ENCODE peak calls at places on chromosomes 11 and 22, in six cellular contexts. One of them, this sample, is unnamed. For H3K4me1, the result is how much of the 10 kb centered on the place peaks cover.

GRCh38 chr22:35205141-35205775 is 52.0 kb upstream of the HMGXB4 start:
- DNase-seq in CD8-positive, alpha-beta memory T cell: no peak
- DNase-seq in psoas muscle: no peak
- DNase-seq in fibroblast of lung: no peak
- DNase-seq in PC-3: no peak
- DNase-seq in neural progenitor cell: peak
- DNase-seq in this sample: no peak

GRCh38 chr11:3021125-3021524 is 29.0 kb upstream of the NAP1L4 start:
- DNase-seq in CD8-positive, alpha-beta memory T cell: peak
- DNase-seq in psoas muscle: no peak
- DNase-seq in fibroblast of lung: peak
- DNase-seq in PC-3: peak
- DNase-seq in neural progenitor cell: peak
- DNase-seq in this sample: peak

GRCh38 chr22:26170795-26171194 is 1.5 kb downstream of the SEZ6L start:
- DNase-seq in CD8-positive, alpha-beta memory T cell: no peak
- DNase-seq in psoas muscle: no peak
- DNase-seq in fibroblast of lung: no peak
- DNase-seq in PC-3: no peak
- DNase-seq in neural progenitor cell: peak
- DNase-seq in this sample: no peak

GRCh38 chr11:105975128-105975527 is 46.9 kb downstream of the MSANTD4 start:
- DNase-seq in CD8-positive, alpha-beta memory T cell: no peak
- DNase-seq in psoas muscle: no peak
- DNase-seq in fibroblast of lung: peak
- DNase-seq in PC-3: peak
- DNase-seq in neural progenitor cell: no peak
- DNase-seq in this sample: no peak

GRCh38 chr22:38570841-38571364 is 920 bp upstream of the DMC1 start:
- DNase-seq in CD8-positive, alpha-beta memory T cell: peak
- DNase-seq in psoas muscle: peak
- DNase-seq in fibroblast of lung: peak
- DNase-seq in PC-3: peak
- DNase-seq in neural progenitor cell: peak
- DNase-seq in this sample: no peak

GRCh38 chr11:48083427-48083826 is 103.1 kb downstream of the PTPRJ start:
- DNase-seq in CD8-positive, alpha-beta memory T cell: no peak
- DNase-seq in psoas muscle: no peak
- DNase-seq in fibroblast of lung: peak
- DNase-seq in PC-3: no peak
- DNase-seq in neural progenitor cell: no peak
- DNase-seq in this sample: no peak

GRCh38 chr11:100329352-100329751 is 357.7 kb upstream of the ARHGAP42 start:
- DNase-seq in CD8-positive, alpha-beta memory T cell: no peak
- DNase-seq in psoas muscle: no peak
- DNase-seq in fibroblast of lung: no peak
- DNase-seq in PC-3: no peak
- DNase-seq in neural progenitor cell: no peak
- DNase-seq in this sample: no peak

GRCh38 chr22:45324186-45324775 is 14.5 kb downstream of the FAM118A start:
- DNase-seq in CD8-positive, alpha-beta memory T cell: no peak
- DNase-seq in psoas muscle: no peak
- DNase-seq in fibroblast of lung: no peak
- DNase-seq in PC-3: no peak
- DNase-seq in neural progenitor cell: no peak
- DNase-seq in this sample: no peak

GRCh38 chr11:71548716-71549151 is 514 bp downstream of the KRTAP5-9 start:
- DNase-seq in CD8-positive, alpha-beta memory T cell: no peak
- DNase-seq in psoas muscle: no peak
- DNase-seq in fibroblast of lung: no peak
- DNase-seq in PC-3: no peak
- DNase-seq in neural progenitor cell: peak
- DNase-seq in this sample: no peak

GRCh38 chr11:72724851-72725730 is 27.1 kb downstream of the ARAP1 start:
- DNase-seq in CD8-positive, alpha-beta memory T cell: peak
- DNase-seq in psoas muscle: peak
- DNase-seq in fibroblast of lung: peak
- DNase-seq in PC-3: peak
- DNase-seq in neural progenitor cell: peak
- DNase-seq in this sample: peak

GRCh38 chr11:15742626-15743243 is 613.6 kb downstream of the SOX6 start:
- DNase-seq in CD8-positive, alpha-beta memory T cell: no peak
- DNase-seq in psoas muscle: no peak
- DNase-seq in fibroblast of lung: peak
- DNase-seq in PC-3: no peak
- DNase-seq in neural progenitor cell: no peak
- DNase-seq in this sample: no peak

GRCh38 chr11:46288451-46288850 is 11.0 kb downstream of the CREB3L1 start:
- DNase-seq in CD8-positive, alpha-beta memory T cell: no peak
- DNase-seq in psoas muscle: no peak
- DNase-seq in fibroblast of lung: no peak
- DNase-seq in PC-3: no peak
- DNase-seq in neural progenitor cell: no peak
- DNase-seq in this sample: no peak

GRCh38 chr11:111934301-111934700 is 2.8 kb upstream of the DIXDC1 start:
- DNase-seq in CD8-positive, alpha-beta memory T cell: no peak
- DNase-seq in psoas muscle: no peak
- DNase-seq in fibroblast of lung: no peak
- DNase-seq in PC-3: no peak
- DNase-seq in neural progenitor cell: no peak
- DNase-seq in this sample: no peak

GRCh38 chr11:31815743-31816466 is 4.8 kb upstream of the PAX6 start:
- DNase-seq in CD8-positive, alpha-beta memory T cell: no peak
- DNase-seq in psoas muscle: peak
- DNase-seq in fibroblast of lung: peak
- DNase-seq in PC-3: no peak
- DNase-seq in neural progenitor cell: peak
- DNase-seq in this sample: no peak

GRCh38 chr11:109644158-109644557 is 222.2 kb downstream of the C11orf87 start:
- DNase-seq in CD8-positive, alpha-beta memory T cell: no peak
- DNase-seq in psoas muscle: no peak
- DNase-seq in fibroblast of lung: peak
- DNase-seq in PC-3: peak
- DNase-seq in neural progenitor cell: peak
- DNase-seq in this sample: no peak

GRCh38 chr22:44920183-44920582 is 89.6 kb downstream of the PHF21B start:
- DNase-seq in CD8-positive, alpha-beta memory T cell: no peak
- DNase-seq in psoas muscle: no peak
- DNase-seq in fibroblast of lung: no peak
- DNase-seq in PC-3: no peak
- DNase-seq in neural progenitor cell: no peak
- DNase-seq in this sample: no peak

GRCh38 chr11:133536198-133536597 is 3.9 kb upstream of the OPCML start:
- DNase-seq in CD8-positive, alpha-beta memory T cell: no peak
- DNase-seq in psoas muscle: no peak
- DNase-seq in fibroblast of lung: no peak
- DNase-seq in PC-3: no peak
- DNase-seq in neural progenitor cell: no peak
- DNase-seq in this sample: no peak

GRCh38 chr22:20975541-20976290 is 6.4 kb upstream of the LZTR1 start:
- DNase-seq in CD8-positive, alpha-beta memory T cell: no peak
- DNase-seq in psoas muscle: no peak
- DNase-seq in fibroblast of lung: no peak
- DNase-seq in PC-3: no peak
- DNase-seq in neural progenitor cell: no peak
- DNase-seq in this sample: no peak

GRCh38 chr11:130070109-130070828 is 575 bp downstream of the APLP2 start:
- DNase-seq in CD8-positive, alpha-beta memory T cell: peak
- DNase-seq in psoas muscle: peak
- DNase-seq in fibroblast of lung: peak
- DNase-seq in PC-3: peak
- DNase-seq in neural progenitor cell: peak
- DNase-seq in this sample: peak

GRCh38 chr11:64372021-64372420 is 13.1 kb downstream of the RPS6KA4 start:
- DNase-seq in CD8-positive, alpha-beta memory T cell: no peak
- DNase-seq in psoas muscle: peak
- DNase-seq in fibroblast of lung: no peak
- DNase-seq in PC-3: no peak
- DNase-seq in neural progenitor cell: no peak
- DNase-seq in this sample: no peak

DNA sequence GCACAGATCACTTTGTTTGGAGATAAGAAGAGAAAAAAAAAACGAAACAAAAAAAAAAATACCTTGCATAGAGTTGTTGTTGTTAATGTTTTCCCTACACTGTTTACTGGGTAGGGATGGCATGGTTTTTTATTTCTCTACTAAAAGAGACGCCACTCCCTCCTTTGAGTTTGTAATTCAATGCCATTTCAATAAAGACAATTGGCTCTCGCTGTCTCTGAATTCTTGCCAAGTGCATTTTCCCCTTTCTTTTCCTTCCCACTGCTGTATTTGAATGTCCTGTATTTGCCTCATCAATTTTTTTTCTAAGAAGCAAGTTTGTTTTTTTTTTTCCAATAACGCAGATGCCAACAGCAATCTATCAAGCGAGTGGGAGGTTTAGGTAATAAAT is 213.8 kb upstream of the UBASH3B start:
- DNase-seq in CD8-positive, alpha-beta memory T cell: no peak
- DNase-seq in psoas muscle: no peak
- DNase-seq in fibroblast of lung: no peak
- DNase-seq in PC-3: no peak
- DNase-seq in neural progenitor cell: no peak
- DNase-seq in this sample: no peak
- H3K4me1 ChIP-seq in CD8-positive, alpha-beta memory T cell: under half
- H3K4me1 ChIP-seq in psoas muscle: under half
- H3K4me1 ChIP-seq in fibroblast of lung: under half
- H3K4me1 ChIP-seq in PC-3: under half
- H3K4me1 ChIP-seq in neural progenitor cell: under half
- H3K4me1 ChIP-seq in this sample: under half

DNA sequence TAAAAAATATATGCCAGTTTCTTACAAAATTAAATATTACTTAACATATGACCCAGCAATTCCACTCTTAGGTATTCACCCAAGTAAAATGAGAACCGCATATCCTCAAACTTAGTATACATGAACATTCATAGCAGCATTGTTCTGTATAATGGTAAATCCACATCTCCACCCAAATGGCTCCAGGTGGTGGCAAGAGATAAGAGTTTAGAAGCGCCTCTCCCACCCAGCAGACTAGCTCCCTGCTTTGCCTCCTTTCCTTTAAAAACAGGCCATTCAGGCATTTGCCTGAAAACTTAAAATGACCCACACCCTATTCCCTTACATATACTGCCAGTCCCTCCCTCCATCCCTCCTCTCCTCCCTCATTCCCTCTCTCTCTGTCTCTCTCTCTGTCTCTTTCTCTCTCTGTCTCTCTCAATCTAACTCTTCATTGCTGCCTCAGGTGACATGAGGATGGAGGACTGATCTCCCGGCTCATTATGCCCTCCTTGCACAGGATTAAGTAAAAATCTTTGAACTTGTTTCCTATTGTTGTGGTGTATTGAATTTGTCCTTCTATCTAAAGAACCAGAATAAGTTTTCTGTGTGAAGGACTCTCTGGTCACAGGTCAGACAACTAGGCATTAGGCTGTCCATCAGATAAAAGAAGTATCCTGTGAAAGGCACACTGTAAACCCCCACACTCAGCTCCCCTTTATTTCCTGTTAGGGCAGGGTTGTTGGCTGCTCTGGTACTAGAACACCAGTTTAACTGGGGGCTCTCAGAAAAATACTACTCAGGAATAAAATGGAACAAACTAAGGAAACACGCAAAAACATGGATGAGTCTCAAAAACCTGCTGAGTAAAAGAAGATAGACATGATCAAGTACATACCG is 48.3 kb downstream of the RRP8 start:
- DNase-seq in CD8-positive, alpha-beta memory T cell: no peak
- DNase-seq in psoas muscle: no peak
- DNase-seq in fibroblast of lung: no peak
- DNase-seq in PC-3: no peak
- DNase-seq in neural progenitor cell: no peak
- DNase-seq in this sample: no peak
- H3K27ac ChIP-seq in CD8-positive, alpha-beta memory T cell: peak
- H3K27ac ChIP-seq in psoas muscle: no peak
- H3K27ac ChIP-seq in fibroblast of lung: no peak
- H3K27ac ChIP-seq in PC-3: no peak
- H3K27ac ChIP-seq in neural progenitor cell: no peak
- H3K27ac ChIP-seq in this sample: no peak

GRCh38 chr11:120209750-120210650 is 832 bp upstream of the OAF start:
- DNase-seq in CD8-positive, alpha-beta memory T cell: no peak
- DNase-seq in psoas muscle: no peak
- DNase-seq in fibroblast of lung: no peak
- DNase-seq in PC-3: no peak
- DNase-seq in neural progenitor cell: peak
- DNase-seq in this sample: no peak
- H3K4me3 ChIP-seq in CD8-positive, alpha-beta memory T cell: peak
- H3K4me3 ChIP-seq in psoas muscle: peak
- H3K4me3 ChIP-seq in fibroblast of lung: peak
- H3K4me3 ChIP-seq in PC-3: peak
- H3K4me3 ChIP-seq in neural progenitor cell: peak
- H3K4me3 ChIP-seq in this sample: peak

DNA sequence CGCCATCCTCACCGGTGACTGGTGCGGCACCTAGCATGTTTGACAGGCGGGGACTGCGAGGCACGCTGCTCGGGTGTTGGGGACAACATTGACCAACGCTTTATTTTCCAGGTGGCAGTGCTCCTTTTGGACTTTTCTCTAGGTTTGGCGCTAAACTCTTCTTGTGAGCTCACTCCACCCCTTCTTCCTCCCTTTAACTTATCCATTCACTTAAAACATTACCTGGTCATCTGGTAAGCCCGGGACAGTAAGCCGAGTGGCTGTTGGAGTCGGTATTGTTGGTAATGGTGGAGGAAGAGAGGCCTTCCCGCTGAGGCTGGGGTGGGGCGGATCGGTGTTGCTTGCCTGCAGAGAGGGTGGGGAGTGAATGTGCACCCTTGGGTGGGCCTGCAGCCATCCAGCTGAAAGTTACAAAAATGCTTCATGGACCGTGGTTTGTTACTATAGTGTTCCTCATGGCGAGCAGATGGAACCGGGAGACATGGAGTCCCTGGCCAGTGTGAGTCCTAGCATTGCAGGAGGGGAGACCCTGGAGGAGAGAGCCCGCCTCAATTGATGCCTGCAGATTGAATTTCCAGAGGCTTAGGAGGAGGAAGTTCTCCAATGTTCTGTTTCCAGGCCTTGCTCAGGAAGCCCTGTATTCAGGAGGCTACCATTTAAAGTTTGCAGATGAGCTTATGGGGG is 1.1 kb downstream of the NEAT1 start:
- DNase-seq in CD8-positive, alpha-beta memory T cell: no peak
- DNase-seq in psoas muscle: peak
- DNase-seq in fibroblast of lung: peak
- DNase-seq in PC-3: peak
- DNase-seq in neural progenitor cell: no peak
- DNase-seq in this sample: no peak
- H3K4me1 ChIP-seq in CD8-positive, alpha-beta memory T cell: half or more
- H3K4me1 ChIP-seq in psoas muscle: under half
- H3K4me1 ChIP-seq in fibroblast of lung: under half
- H3K4me1 ChIP-seq in PC-3: under half
- H3K4me1 ChIP-seq in neural progenitor cell: under half
- H3K4me1 ChIP-seq in this sample: half or more

GRCh38 chr22:37153901-37154300 is 4.2 kb upstream of the IL2RB start:
- DNase-seq in CD8-positive, alpha-beta memory T cell: no peak
- DNase-seq in psoas muscle: no peak
- DNase-seq in fibroblast of lung: no peak
- DNase-seq in PC-3: no peak
- DNase-seq in neural progenitor cell: no peak
- DNase-seq in this sample: no peak
- H3K27ac ChIP-seq in CD8-positive, alpha-beta memory T cell: no peak
- H3K27ac ChIP-seq in psoas muscle: no peak
- H3K27ac ChIP-seq in fibroblast of lung: no peak
- H3K27ac ChIP-seq in PC-3: no peak
- H3K27ac ChIP-seq in neural progenitor cell: no peak
- H3K27ac ChIP-seq in this sample: no peak

GRCh38 chr11:76152741-76153608 is 53.3 kb downstream of the WNT11 start:
- DNase-seq in CD8-positive, alpha-beta memory T cell: no peak
- DNase-seq in psoas muscle: no peak
- DNase-seq in fibroblast of lung: no peak
- DNase-seq in PC-3: no peak
- DNase-seq in neural progenitor cell: peak
- DNase-seq in this sample: no peak
- H3K4me3 ChIP-seq in CD8-positive, alpha-beta memory T cell: peak
- H3K4me3 ChIP-seq in psoas muscle: peak
- H3K4me3 ChIP-seq in fibroblast of lung: no peak
- H3K4me3 ChIP-seq in PC-3: no peak
- H3K4me3 ChIP-seq in neural progenitor cell: peak
- H3K4me3 ChIP-seq in this sample: no peak

GRCh38 chr11:898160-898517 is 12.5 kb downstream of the CHID1 start:
- DNase-seq in CD8-positive, alpha-beta memory T cell: no peak
- DNase-seq in psoas muscle: peak
- DNase-seq in fibroblast of lung: peak
- DNase-seq in PC-3: peak
- DNase-seq in neural progenitor cell: peak
- DNase-seq in this sample: no peak
- H3K4me1 ChIP-seq in CD8-positive, alpha-beta memory T cell: under half
- H3K4me1 ChIP-seq in psoas muscle: under half
- H3K4me1 ChIP-seq in fibroblast of lung: under half
- H3K4me1 ChIP-seq in PC-3: under half
- H3K4me1 ChIP-seq in neural progenitor cell: under half
- H3K4me1 ChIP-seq in this sample: under half